ENCODE peak calls at places on chromosome 4, in eight cellular contexts. One of them, this sample, is unnamed.

GRCh38 chr4:2186133-2186864 is 55.6 kb downstream of the HAUS3 start:
- DNase-seq in progenitor cell of endocrine pancreas: peak
- DNase-seq in CD8-positive, alpha-beta memory T cell: no peak
- DNase-seq in NAMALWA: no peak
- DNase-seq in EH: peak
- DNase-seq in aorta: no peak
- DNase-seq in activated CD4-positive, alpha-beta T cell treated with anti-CD3 and anti-CD28 coated beads for 36 hours: no peak
- DNase-seq in left colon: peak
- DNase-seq in this sample: peak

GRCh38 chr4:164423819-164424218 is 330.1 kb upstream of the SMIM31 start:
- DNase-seq in NAMALWA: no peak
- DNase-seq in EH: no peak
- DNase-seq in CD8-positive, alpha-beta memory T cell: no peak
- DNase-seq in activated CD4-positive, alpha-beta T cell treated with anti-CD3 and anti-CD28 coated beads for 36 hours: no peak
- DNase-seq in left colon: no peak
- DNase-seq in progenitor cell of endocrine pancreas: no peak
- DNase-seq in aorta: no peak
- DNase-seq in this sample: no peak

GRCh38 chr4:8295471-8295870 is 25.9 kb downstream of the HTRA3 start:
- DNase-seq in CD8-positive, alpha-beta memory T cell: peak
- DNase-seq in left colon: no peak
- DNase-seq in progenitor cell of endocrine pancreas: no peak
- DNase-seq in NAMALWA: no peak
- DNase-seq in aorta: peak
- DNase-seq in activated CD4-positive, alpha-beta T cell treated with anti-CD3 and anti-CD28 coated beads for 36 hours: no peak
- DNase-seq in EH: no peak
- DNase-seq in this sample: no peak

GRCh38 chr4:15104825-15105224 is 102.5 kb downstream of the CPEB2 start:
- DNase-seq in NAMALWA: no peak
- DNase-seq in progenitor cell of endocrine pancreas: no peak
- DNase-seq in EH: no peak
- DNase-seq in aorta: no peak
- DNase-seq in activated CD4-positive, alpha-beta T cell treated with anti-CD3 and anti-CD28 coated beads for 36 hours: no peak
- DNase-seq in left colon: no peak
- DNase-seq in CD8-positive, alpha-beta memory T cell: no peak
- DNase-seq in this sample: no peak

GRCh38 chr4:44446801-44447562 is 1.6 kb downstream of the KCTD8 start:
- DNase-seq in NAMALWA: no peak
- DNase-seq in left colon: no peak
- DNase-seq in EH: no peak
- DNase-seq in aorta: peak
- DNase-seq in activated CD4-positive, alpha-beta T cell treated with anti-CD3 and anti-CD28 coated beads for 36 hours: no peak
- DNase-seq in progenitor cell of endocrine pancreas: peak
- DNase-seq in CD8-positive, alpha-beta memory T cell: no peak
- DNase-seq in this sample: no peak

GRCh38 chr4:172143605-172144314 is 330.6 kb downstream of the GALNTL6 start:
- DNase-seq in EH: peak
- DNase-seq in NAMALWA: no peak
- DNase-seq in activated CD4-positive, alpha-beta T cell treated with anti-CD3 and anti-CD28 coated beads for 36 hours: no peak
- DNase-seq in left colon: no peak
- DNase-seq in CD8-positive, alpha-beta memory T cell: no peak
- DNase-seq in progenitor cell of endocrine pancreas: no peak
- DNase-seq in aorta: no peak
- DNase-seq in this sample: no peak

GRCh38 chr4:183873389-183874185 is 31.5 kb upstream of the STOX2 start:
- DNase-seq in EH: no peak
- DNase-seq in NAMALWA: no peak
- DNase-seq in progenitor cell of endocrine pancreas: no peak
- DNase-seq in CD8-positive, alpha-beta memory T cell: no peak
- DNase-seq in activated CD4-positive, alpha-beta T cell treated with anti-CD3 and anti-CD28 coated beads for 36 hours: no peak
- DNase-seq in left colon: no peak
- DNase-seq in aorta: no peak
- DNase-seq in this sample: peak

GRCh38 chr4:2243682-2244380 is 1.9 kb upstream of the HAUS3 start:
- DNase-seq in EH: peak
- DNase-seq in progenitor cell of endocrine pancreas: peak
- DNase-seq in NAMALWA: peak
- DNase-seq in aorta: peak
- DNase-seq in CD8-positive, alpha-beta memory T cell: no peak
- DNase-seq in left colon: peak
- DNase-seq in activated CD4-positive, alpha-beta T cell treated with anti-CD3 and anti-CD28 coated beads for 36 hours: peak
- DNase-seq in this sample: no peak

GRCh38 chr4:173527103-173527876 is 2.7 kb downstream of the HAND2 start:
- DNase-seq in progenitor cell of endocrine pancreas: no peak
- DNase-seq in left colon: no peak
- DNase-seq in CD8-positive, alpha-beta memory T cell: no peak
- DNase-seq in activated CD4-positive, alpha-beta T cell treated with anti-CD3 and anti-CD28 coated beads for 36 hours: peak
- DNase-seq in NAMALWA: no peak
- DNase-seq in EH: peak
- DNase-seq in aorta: no peak
- DNase-seq in this sample: no peak

GRCh38 chr4:76998251-76998901 is 48.8 kb downstream of the SEPTIN11 start:
- DNase-seq in progenitor cell of endocrine pancreas: no peak
- DNase-seq in EH: peak
- DNase-seq in left colon: no peak
- DNase-seq in activated CD4-positive, alpha-beta T cell treated with anti-CD3 and anti-CD28 coated beads for 36 hours: no peak
- DNase-seq in CD8-positive, alpha-beta memory T cell: no peak
- DNase-seq in aorta: no peak
- DNase-seq in NAMALWA: no peak
- DNase-seq in this sample: no peak

GRCh38 chr4:169573889-169574288 is 38.5 kb downstream of the NEK1 start:
- DNase-seq in progenitor cell of endocrine pancreas: no peak
- DNase-seq in activated CD4-positive, alpha-beta T cell treated with anti-CD3 and anti-CD28 coated beads for 36 hours: no peak
- DNase-seq in NAMALWA: no peak
- DNase-seq in aorta: no peak
- DNase-seq in CD8-positive, alpha-beta memory T cell: no peak
- DNase-seq in left colon: no peak
- DNase-seq in EH: no peak
- DNase-seq in this sample: no peak

GRCh38 chr4:141486375-141486997 is 149.9 kb upstream of the IL15 start:
- DNase-seq in aorta: peak
- DNase-seq in left colon: peak
- DNase-seq in EH: peak
- DNase-seq in activated CD4-positive, alpha-beta T cell treated with anti-CD3 and anti-CD28 coated beads for 36 hours: no peak
- DNase-seq in CD8-positive, alpha-beta memory T cell: no peak
- DNase-seq in NAMALWA: no peak
- DNase-seq in progenitor cell of endocrine pancreas: no peak
- DNase-seq in this sample: peak

This sample was measured in foreskin keratinocyte.